ENCODE peak calls at places on chromosomes 3 and 15, in six cellular contexts. W is K562, H is WTC11, R is HepG2, Q is GM23338, F is GM12878. Z is an unnamed sample.

GRCh38 chr3:192879346-192880031 is 38.2 kb downstream of the MB21D2 start:
- DNase-seq in W (no peak), H (peak), R (peak), Q (peak), F (no peak), Z (peak)

GRCh38 chr3:150631515-150632221 is 28.5 kb downstream of the SELENOT start:
- DNase-seq in W (no peak), H (no peak), R (no peak), Q (no peak), F (no peak), Z (no peak)

GRCh38 chr3:10384541-10385360 is 63.8 kb upstream of the SEC13 start:
- DNase-seq in W (no peak), H (no peak), R (no peak), Q (no peak), F (no peak), Z (no peak)

GRCh38 chr3:47517937-47518336 is 4.4 kb upstream of the ELP6 start:
- DNase-seq in W (no peak), H (no peak), R (no peak), Q (no peak), F (no peak), Z (no peak)

GRCh38 chr15:39357478-39358268 is 223.2 kb upstream of the THBS1 start:
- DNase-seq in W (no peak), H (no peak), R (no peak), Q (no peak), F (no peak), Z (no peak)

GRCh38 chr3:10653866-10654611 is 148.7 kb upstream of the ATP2B2 start:
- DNase-seq in W (no peak), H (no peak), R (no peak), Q (no peak), F (no peak), Z (no peak)

GRCh38 chr15:85795320-85795668 is 569 bp upstream of the KLHL25 start:
- DNase-seq in W (no peak), H (no peak), R (no peak), Q (no peak), F (no peak), Z (no peak)

GRCh38 chr3:94365006-94365405 is 302.1 kb downstream of the NSUN3 start:
- DNase-seq in W (no peak), H (no peak), R (no peak), Q (no peak), F (no peak), Z (no peak)

GRCh38 chr3:53346514-53346913 is 829 bp downstream of the DCP1A start:
- DNase-seq in W (peak), H (no peak), R (peak), Q (peak), F (no peak), Z (peak)

GRCh38 chr15:80474224-80474619 is 70.0 kb downstream of the ARNT2 start:
- DNase-seq in W (no peak), H (no peak), R (no peak), Q (no peak), F (no peak), Z (no peak)

GRCh38 chr3:127162947-127163645 is 29.8 kb upstream of the PRR23E start:
- DNase-seq in W (peak), H (peak), R (no peak), Q (peak), F (no peak), Z (peak)

GRCh38 chr3:98893740-98894139 is 7.8 kb downstream of the DCBLD2 start:
- DNase-seq in W (no peak), H (no peak), R (no peak), Q (no peak), F (no peak), Z (no peak)

GRCh38 chr3:126389112-126389791 is 5.5 kb upstream of the CFAP100 start:
- DNase-seq in W (peak), H (peak), R (peak), Q (peak), F (no peak), Z (peak)

GRCh38 chr15:51757463-51757862 is 6.1 kb downstream of the TMOD2 start:
- DNase-seq in W (no peak), H (no peak), R (no peak), Q (peak), F (no peak), Z (no peak)

GRCh38 chr3:72960812-72961518 is 35.6 kb upstream of the PPP4R2 start:
- DNase-seq in W (no peak), H (no peak), R (peak), Q (no peak), F (no peak), Z (no peak)

GRCh38 chr3:15887261-15887660 is 89.5 kb upstream of the ANKRD28 start:
- DNase-seq in W (no peak), H (no peak), R (no peak), Q (no peak), F (no peak), Z (no peak)

GRCh38 chr3:77320514-77320913 is 280.6 kb downstream of the ROBO2 start:
- DNase-seq in W (peak), H (no peak), R (peak), Q (peak), F (no peak), Z (no peak)

DNA sequence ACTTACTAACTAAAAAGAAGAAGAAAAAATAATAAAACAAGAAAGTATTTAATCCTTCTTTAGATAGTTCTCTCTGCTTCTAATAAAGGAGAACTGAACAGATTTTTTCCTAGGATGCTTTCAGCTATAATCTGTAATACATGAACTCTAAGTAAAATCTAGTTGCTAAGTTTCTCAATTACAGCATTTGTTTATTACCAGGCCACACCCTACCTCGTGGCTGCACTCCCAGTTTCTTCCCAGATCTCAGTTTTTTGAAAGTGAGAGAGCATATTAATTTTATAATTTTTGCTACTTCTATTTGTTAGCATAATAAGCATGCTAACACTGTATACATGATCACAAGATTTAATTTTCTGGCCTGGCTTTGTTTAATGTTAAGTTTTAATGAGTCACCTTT is 258.3 kb downstream of the IL5RA start:
- DNase-seq in W (no peak), H (no peak), R (no peak), Q (no peak), F (no peak), Z (no peak)
- TF ChIP-seq CREB1 in W (no peak), H (no peak), R (no peak), Q (no peak), F (no peak), Z (no peak)

DNA sequence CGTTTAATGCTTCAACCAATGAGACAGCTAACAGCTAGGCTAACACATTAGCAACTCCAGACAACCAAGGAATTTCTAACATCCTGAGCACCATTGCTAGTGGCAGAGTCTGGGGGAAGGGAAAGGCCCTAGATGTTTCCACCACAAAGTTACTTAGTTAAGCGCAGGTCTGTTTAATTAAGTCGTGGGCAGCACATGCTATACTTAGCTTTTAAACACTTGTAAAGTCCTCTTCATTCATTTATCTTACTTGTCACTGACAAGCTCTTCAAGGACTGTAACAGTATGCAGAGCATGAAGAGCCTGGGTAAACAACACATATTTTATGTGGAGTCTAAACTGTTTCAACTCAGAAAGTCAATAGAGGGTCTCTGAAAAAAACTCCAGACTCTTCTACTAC is 221.1 kb upstream of the WNT5A start:
- DNase-seq in W (no peak), H (no peak), R (no peak), Q (no peak), F (no peak), Z (no peak)
- TF ChIP-seq CREB1 in W (no peak), H (no peak), R (no peak), Q (no peak), F (no peak), Z (no peak)

DNA sequence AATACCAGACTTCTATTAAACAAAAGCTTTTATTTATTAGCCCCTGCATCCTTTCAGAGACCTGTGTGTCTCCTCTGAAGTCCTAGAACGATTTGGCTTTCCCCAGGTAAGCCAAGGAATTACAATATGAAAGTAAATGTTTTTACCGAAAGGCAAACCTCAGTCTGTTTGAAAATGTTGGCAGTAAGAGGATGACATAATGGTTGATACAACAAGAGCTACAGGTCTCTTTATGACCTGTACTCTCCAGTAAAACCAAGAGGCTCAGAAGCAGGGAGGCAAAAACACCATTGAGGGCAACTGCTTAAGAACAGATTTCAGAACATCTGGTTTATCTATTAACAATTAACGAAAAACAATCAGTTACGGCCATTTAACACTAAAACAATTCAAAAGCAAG is 107.8 kb downstream of the ADAM10 start:
- DNase-seq in W (no peak), H (no peak), R (no peak), Q (no peak), F (no peak), Z (no peak)
- TF ChIP-seq CREB1 in W (no peak), H (no peak), R (no peak), Q (no peak), F (no peak), Z (no peak)

DNA sequence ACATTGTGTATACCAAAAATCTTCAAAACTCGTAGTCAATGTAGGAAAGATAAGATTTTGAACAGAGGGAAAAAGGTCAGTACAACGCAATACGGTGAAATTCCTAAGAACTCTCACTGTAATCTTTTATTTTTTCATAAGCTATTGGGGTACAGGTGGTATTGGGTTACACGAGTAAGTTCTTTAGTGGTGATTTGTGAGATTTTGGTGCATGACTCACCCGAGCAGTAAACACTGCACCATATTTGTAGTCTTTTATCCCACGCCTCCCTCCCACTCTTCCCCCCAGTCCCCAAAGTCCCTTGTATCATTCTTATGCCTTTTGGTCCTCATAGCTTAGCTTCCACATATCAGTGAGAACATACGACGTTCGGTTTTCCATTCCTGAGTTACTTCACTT is 718.0 kb downstream of the TBL1XR1 start:
- DNase-seq in W (no peak), H (no peak), R (no peak), Q (no peak), F (no peak), Z (no peak)
- TF ChIP-seq CREB1 in W (no peak), H (no peak), R (no peak), Q (no peak), F (no peak), Z (no peak)

GRCh38 chr3:51688206-51688600 is 17.2 kb downstream of the TEX264 start:
- DNase-seq in W (no peak), H (no peak), R (no peak), Q (no peak), F (no peak), Z (no peak)

GRCh38 chr3:51687472-51688205 is 16.6 kb downstream of the TEX264 start:
- DNase-seq in W (no peak), H (no peak), R (no peak), Q (no peak), F (no peak), Z (no peak)

GRCh38 chr3:51684971-51685751 is 14.1 kb downstream of the TEX264 start:
- DNase-seq in W (peak), H (no peak), R (no peak), Q (no peak), F (no peak), Z (no peak)

GRCh38 chr3:51686056-51686455 is 15.0 kb downstream of the TEX264 start:
- DNase-seq in W (no peak), H (no peak), R (no peak), Q (no peak), F (no peak), Z (no peak)

DNA sequence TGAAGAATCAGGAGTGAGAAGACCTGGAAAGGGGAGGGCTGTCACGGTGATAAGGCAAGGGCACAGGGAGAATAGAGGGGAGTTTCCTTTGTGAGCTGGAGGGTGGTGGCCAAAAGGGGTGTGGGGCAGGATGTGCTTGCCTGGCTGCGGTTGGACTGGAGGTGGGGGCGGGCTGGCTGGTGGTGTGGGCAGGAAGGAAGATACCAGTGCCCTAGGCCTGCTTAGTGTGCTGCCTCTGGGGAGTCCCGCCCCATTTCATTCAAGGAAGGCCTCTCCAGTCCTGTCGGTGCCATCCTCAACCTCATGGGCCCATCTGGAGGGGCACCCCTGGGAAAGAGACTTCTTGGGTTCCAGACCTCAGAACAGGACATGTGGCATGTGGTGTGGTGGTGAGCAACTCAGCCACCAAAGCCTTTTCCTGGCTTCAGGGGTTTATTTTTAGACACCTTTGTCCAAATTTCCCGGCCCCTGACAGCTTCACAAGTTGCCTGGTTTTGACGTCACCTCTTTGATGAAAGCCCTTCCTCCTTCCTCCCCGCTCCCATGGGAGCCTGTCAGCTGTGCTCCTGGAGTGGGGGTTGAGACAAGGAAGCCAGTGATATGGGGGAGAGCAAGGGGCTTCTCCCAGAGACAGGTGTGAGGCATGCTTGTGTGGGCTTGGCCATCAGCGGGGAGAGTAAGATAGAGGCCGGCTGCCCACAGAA is 15.6 kb downstream of the TEX264 start:
- DNase-seq in W (peak), H (no peak), R (no peak), Q (no peak), F (peak), Z (no peak)
- TF ChIP-seq CREB1 in W (no peak), H (no peak), R (no peak), Q (no peak), F (peak), Z (no peak)

GRCh38 chr15:23897576-23897975 is 210.5 kb upstream of the NDN start:
- DNase-seq in W (no peak), H (peak), R (no peak), Q (peak), F (no peak), Z (no peak)
- TF ChIP-seq CREB1 in W (no peak), H (no peak), R (no peak), Q (no peak), F (no peak), Z (no peak)

DNA sequence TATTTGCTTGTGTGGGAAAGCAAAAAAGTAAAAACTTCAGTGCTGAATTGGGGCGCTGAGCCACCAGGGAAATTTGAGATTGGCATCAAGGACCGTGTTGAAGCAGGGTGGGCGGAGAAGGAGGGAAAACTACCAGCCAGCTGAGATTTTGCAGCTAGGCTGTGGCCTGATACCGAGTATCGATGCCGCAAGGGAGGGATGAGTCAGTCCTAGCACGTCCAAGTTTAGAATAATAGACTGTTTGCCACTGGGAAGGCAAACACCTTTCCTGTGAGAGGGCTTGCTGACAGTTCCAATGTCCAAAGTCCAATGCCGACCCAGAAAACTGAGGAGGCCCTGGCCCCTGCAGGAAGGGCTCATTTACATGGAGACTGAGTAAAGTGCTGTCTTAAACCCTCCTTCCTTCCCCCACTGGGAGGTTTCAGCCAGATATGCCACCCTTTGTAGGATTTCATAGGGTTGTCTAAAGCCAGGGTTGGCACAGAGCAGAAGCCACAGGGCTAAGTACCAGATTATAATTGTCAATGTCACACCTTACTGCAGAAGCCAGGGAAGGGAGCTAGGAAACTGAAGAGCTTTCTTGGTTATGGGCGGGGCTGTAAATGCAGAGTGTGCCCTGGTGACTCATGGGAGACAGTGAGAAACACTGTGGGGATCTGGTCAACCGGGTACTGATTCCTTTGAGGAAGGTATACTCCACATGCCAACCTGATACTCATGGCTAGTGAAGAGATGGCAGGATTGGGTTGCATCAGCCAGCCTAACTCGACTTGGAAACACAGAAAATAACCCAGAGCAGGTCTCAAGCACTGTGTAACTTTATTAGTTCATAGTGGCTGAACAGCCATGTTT is 28.4 kb upstream of the PIK3CB start:
- DNase-seq in W (peak), H (peak), R (peak), Q (peak), F (no peak), Z (no peak)
- TF ChIP-seq CREB1 in W (no peak), H (no peak), R (peak), Q (no peak), F (no peak), Z (no peak)

GRCh38 chr15:98753726-98754125 is 105.4 kb downstream of the IGF1R start:
- DNase-seq in W (no peak), H (no peak), R (no peak), Q (no peak), F (no peak), Z (no peak)

GRCh38 chr15:98755138-98755537 is 106.8 kb downstream of the IGF1R start:
- DNase-seq in W (no peak), H (no peak), R (no peak), Q (no peak), F (no peak), Z (no peak)

GRCh38 chr15:98751767-98752166 is 103.4 kb downstream of the IGF1R start:
- DNase-seq in W (no peak), H (no peak), R (peak), Q (no peak), F (no peak), Z (no peak)

GRCh38 chr15:98755781-98756180 is 107.4 kb downstream of the IGF1R start:
- DNase-seq in W (no peak), H (no peak), R (no peak), Q (no peak), F (no peak), Z (no peak)

GRCh38 chr15:98754283-98755022 is 106.1 kb downstream of the IGF1R start:
- DNase-seq in W (no peak), H (no peak), R (no peak), Q (peak), F (no peak), Z (peak)
- TF ChIP-seq CREB1 in W (no peak), H (no peak), R (no peak), Q (no peak), F (no peak), Z (no peak)